ENCODE peak calls at places on chromosomes 12 and 14, in four cellular contexts. Q is HepG2, D is SK-N-SH, O is GM12878. Y is an unnamed sample.
A peak's percentile ranks its signal among the peaks of the same experiment; 100 is the strongest.

GRCh38 chr12:19836056-19836455 is 396.8 kb downstream of the AEBP2 start:
- DNase-seq in D (no peak), O (no peak), Q (no peak), Y (no peak)

GRCh38 chr12:49501895-49502294 is 36.9 kb upstream of the KCNH3 start:
- DNase-seq in Q (no peak), O (no peak), D (no peak), Y (no peak)

GRCh38 chr12:81206425-81206824 is 128.5 kb downstream of the ACSS3 start:
- DNase-seq in Q (no peak), O (no peak), D (no peak), Y (no peak)

GRCh38 chr14:67424539-67424938 is 12.6 kb upstream of the PLEK2 start:
- DNase-seq in O (no peak), D (no peak), Q (no peak), Y (no peak)

GRCh38 chr12:113222730-113223531 is 1.7 kb downstream of the TPCN1 start:
- DNase-seq in O (no peak), D (no peak), Q (peak; percentile 91), Y (peak; percentile 94)

GRCh38 chr14:67738740-67739504 is 37.2 kb downstream of the RDH12 start:
- DNase-seq in D (no peak), O (no peak), Q (peak; percentile 94), Y (peak; percentile 93)

GRCh38 chr12:54058189-54058917 is 4.7 kb downstream of the HOXC4 start:
- DNase-seq in D (no peak), Q (no peak), O (no peak), Y (no peak)

GRCh38 chr12:104586325-104587048 is 129.7 kb downstream of the CHST11 start:
- DNase-seq in D (no peak), O (no peak), Q (no peak), Y (no peak)

GRCh38 chr14:24483604-24484252 is 24.3 kb downstream of the CMA1 start:
- DNase-seq in Q (no peak), O (no peak), D (no peak), Y (no peak)

GRCh38 chr12:121154793-121155375 is 22.2 kb downstream of the P2RX7 start:
- DNase-seq in O (no peak), Q (no peak), D (no peak), Y (no peak)

GRCh38 chr12:11648514-11649412 is 711 bp upstream of the ETV6 start:
- DNase-seq in D (peak; percentile 84), O (peak; percentile 64), Q (peak; percentile 81), Y (peak; percentile 82)

GRCh38 chr14:62126885-62127478 is 364.8 kb downstream of the SNAPC1 start:
- DNase-seq in O (no peak), Q (peak; percentile 27), D (peak; percentile 28), Y (peak; percentile 58)

GRCh38 chr12:79128956-79129355 is 264.4 kb downstream of the SYT1 start:
- DNase-seq in O (no peak), D (no peak), Q (no peak), Y (no peak)

GRCh38 chr12:29066061-29066588 is 83.0 kb upstream of the FAR2 start:
- DNase-seq in O (no peak), D (no peak), Q (no peak), Y (no peak)

GRCh38 chr12:56040963-56041578 is 647 bp upstream of the RPS26 start:
- DNase-seq in Q (no peak), D (no peak), O (no peak), Y (no peak)

GRCh38 chr12:121992059-121992879 is 29.4 kb upstream of the BCL7A start:
- DNase-seq in O (peak; percentile 96), Q (peak; percentile 39), D (no peak), Y (peak; percentile 91)

GRCh38 chr14:105865266-105865903 is 339.0 kb downstream of the TMEM121 start:
- DNase-seq in O (no peak), Q (no peak), D (no peak), Y (no peak)

GRCh38 chr12:26028953-26029740 is 70.7 kb downstream of the RASSF8 start:
- DNase-seq in O (no peak), D (peak; percentile 52), Q (peak; percentile 17), Y (peak; percentile 63)

GRCh38 chr14:100027771-100028490 is 37.3 kb upstream of the EVL start:
- DNase-seq in O (no peak), D (no peak), Q (no peak), Y (no peak)

GRCh38 chr14:106877527-106877926 is 1351.1 kb downstream of the TMEM121 start:
- DNase-seq in O (no peak), D (no peak), Q (no peak), Y (no peak)

GRCh38 chr12:2891240-2892053 is 756 bp downstream of the TULP3 start:
- DNase-seq in Q (peak; percentile 35), O (no peak), D (peak; percentile 68), Y (peak; percentile 38)

GRCh38 chr14:71175491-71175890 is 268.2 kb downstream of the PCNX1 start:
- DNase-seq in D (no peak), Q (no peak), O (no peak), Y (no peak)

GRCh38 chr14:57161583-57161982 is 107.1 kb downstream of the EXOC5 start:
- DNase-seq in O (no peak), D (no peak), Q (no peak), Y (no peak)

GRCh38 chr12:6923851-6924250 is 3.9 kb upstream of the ATN1 start:
- DNase-seq in O (no peak), D (no peak), Q (no peak), Y (no peak)

GRCh38 chr12:59149995-59150642 is 229.8 kb upstream of the LRIG3 start:
- DNase-seq in D (peak; percentile 31), Q (peak; percentile 77), O (peak; percentile 21), Y (peak; percentile 28)
- TF ChIP-seq PBX3 in D (no peak), Q (no peak), O (no peak), Y (no peak)

DNA sequence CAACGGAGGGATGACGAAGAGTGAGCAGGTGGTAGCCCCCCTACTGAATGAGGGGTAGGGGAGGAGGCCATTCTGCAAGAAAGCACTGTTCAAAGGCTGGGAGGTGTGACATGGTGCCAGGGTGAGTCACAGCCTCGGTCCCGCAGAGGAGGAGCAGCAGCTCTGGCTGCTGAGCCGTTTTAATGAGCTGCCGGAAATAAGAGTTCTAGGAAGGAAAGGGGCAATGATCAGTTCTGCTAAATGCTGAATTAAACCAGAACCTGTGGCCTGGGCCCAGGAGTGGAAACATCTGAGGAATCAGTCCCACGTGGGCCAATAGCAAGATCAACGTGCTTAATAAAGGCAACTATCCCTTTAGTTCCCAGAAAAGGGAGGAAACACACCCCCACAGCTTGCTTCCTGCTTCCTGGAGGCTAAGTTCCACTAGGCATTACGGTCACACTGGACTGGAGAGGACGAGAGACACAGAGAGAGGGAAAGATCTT is 3.6 kb downstream of the ABCD4 start:
- DNase-seq in D (no peak), Q (no peak), O (no peak), Y (no peak)
- TF ChIP-seq USF2 in D (no peak), Q (no peak), O (no peak), Y (no peak)

DNA sequence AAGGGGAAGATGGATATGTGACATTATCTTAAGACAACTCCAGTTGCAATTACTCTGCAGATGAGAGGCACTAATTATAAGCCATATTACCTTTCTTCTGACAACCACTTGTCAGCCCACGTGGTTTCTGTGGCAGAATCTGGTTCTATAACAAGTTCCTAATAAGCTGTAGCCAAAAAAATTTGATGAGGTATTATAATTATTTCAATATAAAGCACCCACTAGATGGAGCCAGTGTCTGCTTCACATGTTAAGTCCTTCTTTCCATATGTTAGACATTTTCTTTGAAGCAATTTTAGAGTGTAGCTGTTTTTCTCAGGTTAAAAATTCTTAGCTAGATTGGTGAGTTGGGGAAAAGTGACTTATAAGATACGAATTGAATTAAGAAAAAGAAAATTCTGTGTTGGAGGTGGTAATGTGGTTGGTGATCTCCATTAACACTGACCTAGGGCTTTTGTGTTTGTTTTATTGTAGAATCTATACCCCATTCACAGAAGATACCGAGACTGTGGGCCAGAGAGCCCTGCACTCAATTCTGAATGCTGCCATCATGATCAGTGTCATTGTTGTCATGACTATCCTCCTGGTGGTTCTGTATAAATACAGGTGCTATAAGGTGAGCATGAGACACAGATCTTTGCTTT is 36.9 kb downstream of the PSEN1 start:
- DNase-seq in D (peak; percentile 35), Q (peak; percentile 24), O (no peak), Y (peak; percentile 60)
- TF ChIP-seq PBX3 in D (no peak), Q (no peak), O (no peak), Y (no peak)

DNA sequence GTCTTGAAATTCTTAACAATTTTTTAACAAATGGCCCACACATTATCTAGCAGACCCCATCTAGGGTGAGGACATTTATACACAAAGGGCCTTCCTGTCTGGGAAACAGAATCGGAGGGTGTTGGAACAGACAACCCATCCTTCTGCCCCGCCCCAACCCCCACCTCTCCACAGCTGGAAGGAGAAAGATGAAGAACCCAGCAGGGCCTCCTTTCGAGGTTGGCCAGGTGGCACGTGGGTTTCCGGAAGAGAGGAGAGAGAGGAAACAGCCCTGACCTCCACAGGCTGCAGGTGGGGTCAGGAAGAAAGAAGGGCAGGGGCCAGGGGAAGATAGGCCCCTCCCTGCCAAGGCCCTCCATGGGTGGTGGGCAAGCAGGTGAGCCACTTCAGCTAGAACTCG is 57.2 kb downstream of the LRRC74A start:
- DNase-seq in O (no peak), Q (no peak), D (no peak), Y (no peak)
- TF ChIP-seq USF2 in O (no peak), Q (no peak), D (no peak), Y (no peak)

GRCh38 chr14:58605465-58605864 is 32.3 kb upstream of the DACT1 start:
- DNase-seq in Q (no peak), O (no peak), D (no peak), Y (no peak)

GRCh38 chr14:58607571-58608317 is 30.0 kb upstream of the DACT1 start:
- DNase-seq in Q (no peak), O (no peak), D (no peak), Y (no peak)

DNA sequence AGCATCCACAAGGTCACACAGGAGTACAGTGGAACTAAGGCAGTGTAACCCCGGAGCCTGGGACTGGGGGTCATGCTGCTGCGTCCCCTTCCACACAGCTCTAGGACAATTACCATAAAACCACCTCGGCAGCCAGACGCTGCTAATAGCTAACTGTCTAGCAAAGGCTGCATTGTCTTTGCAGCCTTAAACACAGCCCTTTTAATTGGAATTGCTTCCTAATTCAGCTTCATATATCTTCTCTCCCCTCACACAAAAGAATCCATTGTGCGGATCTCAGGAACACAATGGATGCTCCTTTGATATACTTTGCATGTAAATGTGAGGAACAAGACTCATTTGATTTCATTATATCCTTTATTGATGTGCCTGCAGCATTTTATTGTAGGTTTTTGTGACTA is 30.6 kb upstream of the DACT1 start:
- DNase-seq in O (no peak), D (no peak), Q (no peak), Y (no peak)
- TF ChIP-seq PBX3 in O (no peak), D (no peak), Q (no peak), Y (no peak)